ENCODE peak calls at places on chromosomes 7 and 10, in nine cellular contexts. D, K, B, Q, S, V, H, F and O are unnamed samples. For H3K4me1, the result is how much of the 10 kb centered on the place peaks cover.

GRCh38 chr7:35869810-35870209 is 69.0 kb downstream of the SEPTIN7 start:
- DNase-seq in H (no peak), S (no peak), K (no peak), Q (no peak), B (peak), F (peak), V (no peak), D (no peak), O (no peak)

GRCh38 chr7:104862719-104863118 is 151.3 kb upstream of the KMT2E start:
- DNase-seq in S (no peak), K (no peak), Q (no peak), D (no peak), V (no peak), H (no peak), F (peak), B (no peak), O (no peak)

GRCh38 chr10:649445-649797 is 40.0 kb downstream of the DIP2C start:
- DNase-seq in B (no peak), V (no peak), S (no peak), H (no peak), F (no peak), K (no peak), Q (no peak), D (no peak), O (no peak)

GRCh38 chr10:64093946-64094560 is 572.9 kb downstream of the REEP3 start:
- DNase-seq in B (no peak), F (no peak), Q (no peak), D (no peak), S (no peak), H (no peak), K (no peak), V (no peak), O (no peak)

GRCh38 chr7:111518264-111518663 is 44.0 kb downstream of the IMMP2L start:
- DNase-seq in S (no peak), K (no peak), D (no peak), V (no peak), H (no peak), Q (no peak), B (no peak), F (no peak), O (no peak)

GRCh38 chr10:31011017-31011659 is 20.5 kb downstream of the ZNF438 start:
- DNase-seq in B (no peak), F (no peak), H (no peak), S (no peak), V (no peak), D (no peak), Q (no peak), K (peak), O (no peak)

GRCh38 chr7:55546826-55547225 is 25.5 kb downstream of the VOPP1 start:
- DNase-seq in S (no peak), K (peak), D (no peak), V (peak), B (peak), H (peak), Q (peak), F (peak), O (no peak)

GRCh38 chr10:91350651-91351081 is 59.5 kb upstream of the HECTD2 start:
- DNase-seq in D (no peak), H (no peak), F (no peak), Q (no peak), B (no peak), V (no peak), K (no peak), S (no peak), O (no peak)

GRCh38 chr10:24944512-24945255 is 7.7 kb downstream of the PRTFDC1 start:
- DNase-seq in H (no peak), S (no peak), V (peak), F (peak), K (no peak), D (no peak), Q (peak), B (peak), O (no peak)

GRCh38 chr10:119494224-119495060 is 48.1 kb downstream of the RGS10 start:
- DNase-seq in V (no peak), Q (no peak), D (no peak), F (peak), K (no peak), B (peak), S (no peak), H (no peak), O (no peak)

GRCh38 chr10:116676118-116676517 is 55.4 kb downstream of the PNLIPRP2 start:
- DNase-seq in H (no peak), V (no peak), D (no peak), B (no peak), F (no peak), K (no peak), S (no peak), Q (no peak), O (no peak)

GRCh38 chr7:43568529-43568928 is 14.4 kb upstream of the STK17A start:
- DNase-seq in S (no peak), H (no peak), Q (no peak), F (no peak), B (no peak), D (no peak), V (no peak), K (no peak), O (no peak)

GRCh38 chr10:77716943-77717735 is 79.5 kb upstream of the KCNMA1 start:
- DNase-seq in K (no peak), B (peak), S (no peak), Q (no peak), F (no peak), D (no peak), V (no peak), H (no peak), O (no peak)

GRCh38 chr7:47351233-47352154 is 230.4 kb downstream of the TNS3 start:
- DNase-seq in S (no peak), V (no peak), K (no peak), D (no peak), F (no peak), H (peak), B (no peak), Q (peak), O (no peak)

GRCh38 chr7:11650030-11650429 is 182.0 kb downstream of the THSD7A start:
- DNase-seq in V (no peak), S (no peak), D (no peak), B (peak), F (peak), Q (no peak), K (no peak), H (no peak), O (no peak)

GRCh38 chr7:69211739-69212138 is 386.5 kb upstream of the AUTS2 start:
- DNase-seq in Q (no peak), H (no peak), K (no peak), V (no peak), F (no peak), D (no peak), B (no peak), S (no peak), O (no peak)

GRCh38 chr7:48274662-48275061 is 103.4 kb downstream of the ABCA13 start:
- DNase-seq in Q (no peak), H (no peak), F (peak), S (no peak), K (no peak), D (no peak), V (no peak), B (no peak), O (no peak)

GRCh38 chr7:128041203-128041602 is 10.0 kb upstream of the LRRC4 start:
- DNase-seq in K (no peak), Q (no peak), H (no peak), D (no peak), B (peak), V (no peak), F (peak), S (no peak), O (no peak)

GRCh38 chr7:44631458-44632115 is 25.2 kb downstream of the OGDH start:
- DNase-seq in H (no peak), V (no peak), B (peak), S (no peak), K (no peak), D (no peak), Q (no peak), F (peak), O (no peak)

GRCh38 chr10:21068025-21068656 is 171.0 kb upstream of the NEBL start:
- DNase-seq in D (no peak), K (no peak), S (no peak), V (no peak), B (no peak), F (no peak), Q (no peak), H (no peak), O (no peak)

GRCh38 chr10:129949411-129950335 is 14.4 kb downstream of the EBF3 start:
- DNase-seq in B (peak), V (peak), S (no peak), Q (no peak), D (no peak), K (peak), H (peak), F (no peak), O (no peak)

DNA sequence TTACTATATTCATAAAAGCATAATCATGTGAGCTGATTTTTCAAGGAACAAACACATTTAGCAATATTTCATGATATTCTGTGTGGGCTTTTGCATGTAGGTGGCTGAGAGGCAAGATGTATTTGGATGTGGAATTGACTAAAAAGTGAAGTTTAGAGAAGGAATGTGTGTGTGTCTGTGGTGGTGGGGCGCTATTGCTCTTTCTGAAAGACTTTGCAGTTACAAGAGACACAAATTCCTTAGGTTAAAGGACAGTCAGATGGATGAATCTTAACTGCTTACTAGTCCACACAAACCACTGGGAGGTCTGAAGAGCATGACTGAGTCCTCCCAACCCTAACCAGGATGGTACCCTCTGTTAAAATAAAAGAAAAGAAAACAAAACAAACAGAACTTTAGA is 200.1 kb downstream of the SDHAF3 start:
- DNase-seq in H (no peak), Q (no peak), F (no peak), V (no peak), D (no peak), S (no peak), K (no peak), B (no peak), O (no peak)
- H3K4me1 ChIP-seq in H (under half), Q (under half), F (under half), V (under half), D (under half), S (under half), K (under half), B (under half), O (under half)

DNA sequence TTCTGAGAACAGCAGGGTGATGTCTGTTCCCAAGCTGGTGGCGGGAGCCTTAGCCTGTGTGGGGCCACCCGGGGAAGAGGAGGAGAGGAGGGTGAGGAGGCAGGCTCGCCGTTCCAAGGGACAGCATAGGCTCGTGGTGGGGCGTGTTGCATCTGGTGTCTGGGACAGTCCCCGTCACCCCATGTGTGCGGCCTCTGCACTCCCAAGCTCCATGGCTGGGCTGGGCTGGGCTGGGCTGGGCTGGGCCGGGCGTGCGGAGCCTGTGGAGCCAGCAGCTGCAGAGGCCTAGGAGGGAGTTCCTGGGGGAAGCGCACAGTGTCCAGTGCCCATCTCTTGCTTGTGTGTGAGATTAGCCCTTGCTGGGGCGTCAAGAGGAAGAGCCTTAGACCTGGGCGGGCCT is 20.9 kb upstream of the TTYH3 start:
- DNase-seq in K (no peak), S (no peak), V (no peak), F (no peak), H (no peak), Q (no peak), D (no peak), B (no peak), O (no peak)
- H3K4me1 ChIP-seq in K (under half), S (under half), V (under half), F (under half), H (under half), Q (under half), D (under half), B (under half), O (under half)

GRCh38 chr7:103762361-103762760 is 227.1 kb downstream of the RELN start:
- DNase-seq in F (no peak), Q (no peak), B (no peak), H (no peak), S (no peak), D (no peak), V (no peak), K (no peak), O (no peak)
- H3K4me1 ChIP-seq in F (under half), Q (under half), B (under half), H (under half), S (under half), D (under half), V (under half), K (under half), O (under half)

GRCh38 chr10:113002449-113002777 is 52.4 kb downstream of the TCF7L2 start:
- DNase-seq in B (no peak), D (no peak), S (no peak), K (no peak), Q (no peak), F (no peak), H (no peak), V (no peak), O (no peak)
- H3K4me1 ChIP-seq in B (under half), D (under half), S (under half), K (under half), Q (half or more), F (under half), H (under half), V (under half), O (under half)

GRCh38 chr7:28573751-28574295 is 161.5 kb downstream of the CREB5 start:
- DNase-seq in B (peak), F (peak), S (no peak), H (peak), D (no peak), V (no peak), Q (no peak), K (no peak), O (no peak)
- H3K4me1 ChIP-seq in B (under half), F (under half), S (under half), H (under half), D (under half), V (under half), Q (under half), K (under half), O (under half)

GRCh38 chr10:69345402-69345801 is 67.1 kb downstream of the HK1 start:
- DNase-seq in H (no peak), S (no peak), D (no peak), V (no peak), K (no peak), F (no peak), Q (no peak), B (no peak), O (no peak)
- H3K4me1 ChIP-seq in H (under half), S (half or more), D (half or more), V (half or more), K (under half), F (under half), Q (half or more), B (under half), O (half or more)

DNA sequence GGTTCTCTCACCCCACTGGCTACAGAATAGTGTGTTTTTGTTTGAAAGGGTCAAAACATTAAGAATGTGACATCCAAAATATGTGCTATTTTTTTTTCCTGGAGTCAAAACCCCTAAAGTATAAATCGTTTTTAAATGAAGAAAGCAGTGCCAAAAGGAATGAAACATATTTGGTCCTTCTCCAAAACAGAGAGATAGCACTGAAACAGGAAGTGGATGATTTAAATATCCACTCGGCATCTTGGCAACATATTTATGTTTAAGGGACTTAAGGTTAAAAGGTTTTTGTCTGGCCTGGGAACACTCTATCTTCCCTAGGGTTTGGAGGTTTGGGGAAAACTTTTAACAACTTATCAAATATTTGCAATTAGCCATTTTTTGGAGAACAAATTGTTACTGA is 32.4 kb downstream of the CALD1 start:
- DNase-seq in B (peak), Q (no peak), F (peak), H (no peak), V (no peak), K (no peak), D (no peak), S (no peak), O (no peak)
- H3K4me1 ChIP-seq in B (under half), Q (half or more), F (under half), H (under half), V (under half), K (under half), D (under half), S (under half), O (half or more)

DNA sequence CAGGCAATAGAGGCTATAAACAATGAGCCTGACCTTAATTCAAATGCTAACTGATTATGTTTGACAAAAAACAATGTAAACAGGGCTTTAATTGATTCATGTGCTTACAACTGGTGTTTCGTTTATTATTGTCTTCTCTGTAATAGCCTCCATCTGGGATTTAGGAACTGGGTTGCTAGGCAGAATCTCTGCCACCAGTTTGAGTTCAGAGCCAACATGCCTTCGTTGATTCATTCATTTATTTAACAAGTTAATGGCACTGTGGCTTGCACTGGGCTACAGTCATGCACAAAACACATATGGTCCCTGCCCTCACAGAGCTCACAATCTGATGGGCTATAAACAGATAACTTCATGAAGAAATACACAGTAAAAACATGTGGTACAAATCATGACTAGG is 19.6 kb upstream of the CDHR3 start:
- DNase-seq in B (no peak), S (no peak), H (no peak), F (no peak), D (no peak), K (no peak), V (no peak), Q (no peak), O (no peak)
- H3K4me1 ChIP-seq in B (under half), S (under half), H (under half), F (under half), D (under half), K (under half), V (under half), Q (under half), O (under half)

GRCh38 chr10:126156012-126156411 is 232.3 kb downstream of the ADAM12 start:
- DNase-seq in S (no peak), Q (no peak), B (no peak), H (no peak), K (no peak), D (no peak), V (no peak), F (no peak), O (no peak)

GRCh38 chr10:126158537-126158936 is 229.7 kb downstream of the ADAM12 start:
- DNase-seq in K (no peak), V (no peak), H (no peak), F (no peak), D (no peak), B (no peak), S (no peak), Q (no peak), O (no peak)

GRCh38 chr10:126157127-126157526 is 231.2 kb downstream of the ADAM12 start:
- DNase-seq in B (no peak), F (no peak), D (no peak), H (no peak), Q (no peak), S (no peak), K (no peak), V (no peak), O (no peak)

GRCh38 chr10:126158090-126158489 is 230.2 kb downstream of the ADAM12 start:
- DNase-seq in S (no peak), F (no peak), H (no peak), Q (no peak), D (no peak), K (no peak), B (no peak), V (no peak), O (no peak)

DNA sequence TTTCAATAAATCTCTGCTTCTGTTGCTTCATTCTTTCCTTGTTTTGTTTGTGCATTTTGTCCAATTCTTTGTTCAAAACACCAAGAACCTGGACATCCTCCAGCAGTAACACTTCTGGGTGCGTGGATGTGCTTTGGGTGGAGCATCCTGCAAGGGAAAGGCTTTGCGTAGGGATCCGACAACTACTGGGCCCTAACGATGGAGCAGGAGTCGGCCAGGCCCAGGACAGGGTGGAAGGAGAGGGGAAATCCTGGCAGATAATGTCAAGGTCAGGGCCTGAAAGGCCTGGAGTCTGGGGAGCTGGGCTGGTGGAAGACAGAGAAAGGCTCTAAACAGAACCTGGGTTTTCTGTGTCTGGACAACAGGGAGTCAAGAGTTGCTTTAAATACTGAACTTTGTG is 231.7 kb downstream of the ADAM12 start:
- DNase-seq in H (no peak), S (no peak), D (no peak), B (no peak), V (no peak), Q (no peak), K (peak), F (no peak), O (no peak)
- H3K4me1 ChIP-seq in H (under half), S (under half), D (under half), B (under half), V (under half), Q (under half), K (under half), F (under half), O (under half)

GRCh38 chr10:71395621-71396020 is 1.1 kb upstream of the CDH23 start:
- DNase-seq in K (no peak), V (no peak), D (no peak), F (no peak), H (no peak), Q (no peak), B (no peak), S (no peak), O (no peak)

GRCh38 chr10:71396714-71397339 is at the start of gene CDH23:
- DNase-seq in H (peak), S (no peak), V (peak), Q (peak), D (no peak), K (peak), B (no peak), F (no peak), O (no peak)

GRCh38 chr10:71397340-71398212 is 856 bp downstream of the CDH23 start:
- DNase-seq in V (peak), Q (no peak), K (peak), D (no peak), B (no peak), H (peak), F (no peak), S (no peak), O (no peak)

GRCh38 chr10:71394926-71395562 is 1.7 kb upstream of the CDH23 start:
- DNase-seq in B (no peak), Q (no peak), H (no peak), V (no peak), D (no peak), K (no peak), S (no peak), F (no peak), O (no peak)

GRCh38 chr10:71396084-71396713 is 521 bp upstream of the CDH23 start:
- DNase-seq in B (peak), Q (peak), H (peak), F (peak), S (peak), K (peak), V (peak), D (no peak), O (no peak)
- H3K4me1 ChIP-seq in B (under half), Q (under half), H (under half), F (under half), S (under half), K (under half), V (under half), D (under half), O (under half)